ENCODE peak calls at places on chromosome 10, in nine cellular contexts. One of them, this sample, is unnamed.

GRCh38 chr10:110005716-110006115 is 2.1 kb upstream of the ADD3 start:
- DNase-seq in ascending aorta: no peak
- DNase-seq in kidney epithelial cell: peak; percentile 47
- DNase-seq in small intestine: peak; percentile 56
- DNase-seq in mammary epithelial cell: peak; percentile 22
- DNase-seq in adipocyte: peak; percentile 94
- DNase-seq in HL-60: no peak
- DNase-seq in mesenchymal stem cell: peak; percentile 86
- DNase-seq in BJ: peak; percentile 73
- DNase-seq in this sample: peak; percentile 35

GRCh38 chr10:43262043-43262901 is 4.6 kb downstream of the RASGEF1A start:
- DNase-seq in small intestine: no peak
- DNase-seq in mammary epithelial cell: no peak
- DNase-seq in ascending aorta: no peak
- DNase-seq in kidney epithelial cell: no peak
- DNase-seq in adipocyte: no peak
- DNase-seq in HL-60: no peak
- DNase-seq in mesenchymal stem cell: no peak
- DNase-seq in BJ: no peak
- DNase-seq in this sample: no peak

GRCh38 chr10:93165367-93165766 is 91.7 kb downstream of the CYP26A1 start:
- DNase-seq in adipocyte: peak; percentile 18
- DNase-seq in mesenchymal stem cell: peak; percentile 15
- DNase-seq in mammary epithelial cell: no peak
- DNase-seq in BJ: no peak
- DNase-seq in kidney epithelial cell: no peak
- DNase-seq in ascending aorta: no peak
- DNase-seq in HL-60: no peak
- DNase-seq in small intestine: no peak
- DNase-seq in this sample: no peak

GRCh38 chr10:103854265-103854686 is 1.1 kb downstream of the SH3PXD2A start:
- DNase-seq in kidney epithelial cell: no peak
- DNase-seq in ascending aorta: no peak
- DNase-seq in BJ: no peak
- DNase-seq in mammary epithelial cell: no peak
- DNase-seq in HL-60: peak; percentile 57
- DNase-seq in mesenchymal stem cell: no peak
- DNase-seq in small intestine: no peak
- DNase-seq in adipocyte: no peak
- DNase-seq in this sample: no peak

GRCh38 chr10:59323036-59323459 is 39.3 kb downstream of the FAM13C start:
- DNase-seq in ascending aorta: no peak
- DNase-seq in HL-60: no peak
- DNase-seq in adipocyte: peak; percentile 34
- DNase-seq in mammary epithelial cell: no peak
- DNase-seq in kidney epithelial cell: no peak
- DNase-seq in BJ: no peak
- DNase-seq in small intestine: no peak
- DNase-seq in mesenchymal stem cell: peak; percentile 26
- DNase-seq in this sample: no peak

GRCh38 chr10:96413151-96413787 is 54.5 kb upstream of the OPALIN start:
- DNase-seq in HL-60: no peak
- DNase-seq in mammary epithelial cell: no peak
- DNase-seq in adipocyte: peak; percentile 18
- DNase-seq in BJ: no peak
- DNase-seq in mesenchymal stem cell: no peak
- DNase-seq in kidney epithelial cell: no peak
- DNase-seq in small intestine: no peak
- DNase-seq in ascending aorta: no peak
- DNase-seq in this sample: no peak

GRCh38 chr10:25852364-25852941 is 81.6 kb upstream of the MYO3A start:
- DNase-seq in small intestine: no peak
- DNase-seq in mammary epithelial cell: no peak
- DNase-seq in HL-60: no peak
- DNase-seq in BJ: no peak
- DNase-seq in mesenchymal stem cell: no peak
- DNase-seq in adipocyte: no peak
- DNase-seq in kidney epithelial cell: no peak
- DNase-seq in ascending aorta: no peak
- DNase-seq in this sample: no peak

GRCh38 chr10:111835562-111835961 is 348.0 kb downstream of the GPAM start:
- DNase-seq in mesenchymal stem cell: no peak
- DNase-seq in BJ: no peak
- DNase-seq in adipocyte: no peak
- DNase-seq in HL-60: no peak
- DNase-seq in mammary epithelial cell: no peak
- DNase-seq in kidney epithelial cell: peak; percentile 61
- DNase-seq in ascending aorta: no peak
- DNase-seq in small intestine: no peak
- DNase-seq in this sample: no peak

GRCh38 chr10:4883079-4883739 is 57.2 kb downstream of the AKR1E2 start:
- DNase-seq in BJ: no peak
- DNase-seq in mammary epithelial cell: peak; percentile 80
- DNase-seq in small intestine: no peak
- DNase-seq in mesenchymal stem cell: peak; percentile 79
- DNase-seq in HL-60: no peak
- DNase-seq in ascending aorta: no peak
- DNase-seq in kidney epithelial cell: peak; percentile 26
- DNase-seq in adipocyte: peak; percentile 15
- DNase-seq in this sample: peak; percentile 96

GRCh38 chr10:102167861-102168260 is 15.7 kb downstream of the NOLC1 start:
- DNase-seq in mammary epithelial cell: no peak
- DNase-seq in kidney epithelial cell: no peak
- DNase-seq in mesenchymal stem cell: no peak
- DNase-seq in HL-60: no peak
- DNase-seq in adipocyte: peak; percentile 79
- DNase-seq in small intestine: no peak
- DNase-seq in BJ: no peak
- DNase-seq in ascending aorta: no peak
- DNase-seq in this sample: no peak

GRCh38 chr10:44807451-44807850 is 103.7 kb upstream of the TMEM72 start:
- DNase-seq in adipocyte: no peak
- DNase-seq in BJ: no peak
- DNase-seq in kidney epithelial cell: no peak
- DNase-seq in small intestine: no peak
- DNase-seq in mesenchymal stem cell: no peak
- DNase-seq in HL-60: no peak
- DNase-seq in mammary epithelial cell: no peak
- DNase-seq in ascending aorta: no peak
- DNase-seq in this sample: no peak

GRCh38 chr10:132788180-132788830 is 2.4 kb upstream of the NKX6-2 start:
- DNase-seq in small intestine: no peak
- DNase-seq in HL-60: no peak
- DNase-seq in mammary epithelial cell: no peak
- DNase-seq in kidney epithelial cell: no peak
- DNase-seq in BJ: no peak
- DNase-seq in ascending aorta: no peak
- DNase-seq in mesenchymal stem cell: peak; percentile 27
- DNase-seq in adipocyte: peak; percentile 17
- DNase-seq in this sample: no peak

GRCh38 chr10:124378817-124379510 is 39.8 kb downstream of the OAT start:
- DNase-seq in ascending aorta: no peak
- DNase-seq in BJ: no peak
- DNase-seq in adipocyte: no peak
- DNase-seq in small intestine: no peak
- DNase-seq in HL-60: no peak
- DNase-seq in mammary epithelial cell: peak; percentile 90
- DNase-seq in kidney epithelial cell: no peak
- DNase-seq in mesenchymal stem cell: no peak
- DNase-seq in this sample: peak; percentile 88

GRCh38 chr10:73781548-73781878 is 335 bp upstream of the CHCHD1 start:
- DNase-seq in mammary epithelial cell: no peak
- DNase-seq in HL-60: no peak
- DNase-seq in BJ: no peak
- DNase-seq in mesenchymal stem cell: no peak
- DNase-seq in adipocyte: no peak
- DNase-seq in ascending aorta: no peak
- DNase-seq in kidney epithelial cell: no peak
- DNase-seq in small intestine: no peak
- DNase-seq in this sample: no peak

GRCh38 chr10:110137142-110137545 is 70.3 kb upstream of the MXI1 start:
- DNase-seq in kidney epithelial cell: no peak
- DNase-seq in mammary epithelial cell: peak; percentile 61
- DNase-seq in ascending aorta: no peak
- DNase-seq in mesenchymal stem cell: peak; percentile 82
- DNase-seq in HL-60: peak; percentile 63
- DNase-seq in adipocyte: peak; percentile 93
- DNase-seq in BJ: peak; percentile 26
- DNase-seq in small intestine: peak; percentile 77
- DNase-seq in this sample: peak; percentile 78

GRCh38 chr10:77919713-77920108 is 6.8 kb downstream of the DLG5 start:
- DNase-seq in BJ: no peak
- DNase-seq in small intestine: no peak
- DNase-seq in HL-60: no peak
- DNase-seq in kidney epithelial cell: peak; percentile 53
- DNase-seq in ascending aorta: no peak
- DNase-seq in mesenchymal stem cell: peak; percentile 84
- DNase-seq in adipocyte: peak; percentile 67
- DNase-seq in mammary epithelial cell: peak; percentile 78
- DNase-seq in this sample: peak; percentile 81

GRCh38 chr10:36730316-36730715 is 395.1 kb upstream of the ANKRD30A start:
- DNase-seq in kidney epithelial cell: no peak
- DNase-seq in HL-60: no peak
- DNase-seq in ascending aorta: no peak
- DNase-seq in mesenchymal stem cell: no peak
- DNase-seq in mammary epithelial cell: peak; percentile 57
- DNase-seq in BJ: no peak
- DNase-seq in small intestine: no peak
- DNase-seq in adipocyte: no peak
- DNase-seq in this sample: peak; percentile 72

GRCh38 chr10:3874988-3875841 is 90.2 kb upstream of the KLF6 start:
- DNase-seq in small intestine: peak; percentile 53
- DNase-seq in mammary epithelial cell: no peak
- DNase-seq in HL-60: no peak
- DNase-seq in BJ: no peak
- DNase-seq in adipocyte: no peak
- DNase-seq in ascending aorta: no peak
- DNase-seq in mesenchymal stem cell: no peak
- DNase-seq in kidney epithelial cell: no peak
- DNase-seq in this sample: no peak

DNA sequence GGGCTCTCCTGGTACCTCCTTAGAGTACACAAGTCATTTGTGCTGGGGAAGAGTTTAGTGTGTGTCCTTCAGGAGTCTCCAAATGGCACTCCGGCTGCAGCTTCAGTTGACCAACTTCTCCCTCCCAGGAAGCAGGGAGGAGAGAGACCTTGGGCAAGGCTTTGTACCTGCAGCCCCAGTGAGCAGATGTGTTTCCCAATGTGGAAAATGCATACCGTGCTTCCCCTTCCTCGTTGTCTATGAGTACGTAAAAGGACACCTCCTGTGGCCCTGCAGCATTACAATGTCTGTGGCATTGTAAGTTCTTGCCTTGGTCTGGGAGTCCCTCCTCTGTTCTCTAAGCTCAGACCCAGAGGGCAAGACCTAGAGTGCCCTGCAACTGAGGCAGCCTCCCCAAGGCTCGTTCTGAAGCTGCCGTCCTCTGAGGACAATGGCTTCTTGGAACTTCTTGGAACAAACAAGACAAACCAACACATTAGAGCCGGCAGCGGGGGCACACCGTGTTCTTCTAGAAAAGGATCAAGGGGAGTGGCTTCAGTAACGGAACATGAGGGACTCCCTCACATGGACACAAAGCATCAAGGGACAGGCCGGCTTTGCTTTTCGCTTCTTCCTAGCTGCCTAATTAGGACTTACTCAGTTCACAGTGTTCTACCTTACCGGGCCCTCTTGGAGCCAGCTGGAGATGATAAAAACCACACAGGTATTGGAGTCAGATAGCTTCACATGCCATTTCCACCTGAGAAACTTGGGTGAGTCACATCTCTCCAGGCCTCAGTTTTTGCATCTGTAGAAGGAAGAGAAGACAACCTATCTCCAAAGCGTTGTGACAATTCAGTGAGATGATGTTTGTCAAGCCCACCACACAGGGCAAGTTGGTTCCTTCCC is 20.9 kb upstream of the PPA1 start:
- DNase-seq in small intestine: no peak
- DNase-seq in HL-60: no peak
- DNase-seq in BJ: no peak
- DNase-seq in mammary epithelial cell: peak; percentile 77
- DNase-seq in adipocyte: no peak
- DNase-seq in ascending aorta: no peak
- DNase-seq in kidney epithelial cell: no peak
- DNase-seq in mesenchymal stem cell: no peak
- DNase-seq in this sample: no peak
- H3K27me3 ChIP-seq in small intestine: peaks cover 10% of the 10 kb centered on the region
- H3K27me3 ChIP-seq in HL-60: peaks cover 16% of the 10 kb centered on the region
- H3K27me3 ChIP-seq in BJ: peaks cover 30% of the 10 kb centered on the region
- H3K27me3 ChIP-seq in mammary epithelial cell: no peaks in the 10 kb centered on the region
- H3K27me3 ChIP-seq in adipocyte: peaks cover 44% of the 10 kb centered on the region
- H3K27me3 ChIP-seq in ascending aorta: peaks cover 8% of the 10 kb centered on the region
- H3K27me3 ChIP-seq in kidney epithelial cell: peaks cover 8% of the 10 kb centered on the region
- H3K27me3 ChIP-seq in mesenchymal stem cell: peaks cover 14% of the 10 kb centered on the region
- H3K27me3 ChIP-seq in this sample: peaks cover 11% of the 10 kb centered on the region

DNA sequence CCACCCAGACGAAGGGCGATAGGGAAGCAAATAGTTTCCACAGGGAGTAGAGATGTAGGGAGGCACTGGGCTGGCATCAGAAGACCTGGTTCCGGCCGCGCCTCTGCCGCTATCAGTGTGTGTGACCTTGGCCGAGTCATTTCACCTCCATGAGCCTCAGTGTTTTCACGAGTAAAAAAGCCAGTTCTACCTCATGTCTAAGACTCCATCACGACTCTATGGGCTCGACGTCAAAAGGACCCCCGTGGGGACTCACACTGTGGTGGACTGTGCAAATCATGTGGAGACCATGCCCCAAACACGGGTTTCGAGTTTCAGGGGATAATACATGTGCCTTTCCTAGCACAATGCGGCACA is 600 bp upstream of the RAB11FIP2 start:
- DNase-seq in small intestine: peak; percentile 14
- DNase-seq in kidney epithelial cell: no peak
- DNase-seq in mesenchymal stem cell: no peak
- DNase-seq in adipocyte: no peak
- DNase-seq in BJ: no peak
- DNase-seq in HL-60: no peak
- DNase-seq in mammary epithelial cell: no peak
- DNase-seq in ascending aorta: no peak
- DNase-seq in this sample: no peak
- H3K4me3 ChIP-seq in small intestine: peak overlapping the region; percentile 85
- H3K4me3 ChIP-seq in kidney epithelial cell: peak overlapping the region; percentile 70
- H3K4me3 ChIP-seq in mesenchymal stem cell: peak overlapping the region; percentile 69
- H3K4me3 ChIP-seq in adipocyte: peak overlapping the region; percentile 92
- H3K4me3 ChIP-seq in BJ: peak overlapping the region; percentile 83
- H3K4me3 ChIP-seq in HL-60: peak overlapping the region; percentile 69
- H3K4me3 ChIP-seq in mammary epithelial cell: peak overlapping the region; percentile 72
- H3K4me3 ChIP-seq in ascending aorta: peak overlapping the region; percentile 96
- H3K4me3 ChIP-seq in this sample: peak overlapping the region; percentile 82

GRCh38 chr10:49617281-49618020 is 3.6 kb downstream of the CHAT start:
- DNase-seq in mesenchymal stem cell: no peak
- DNase-seq in ascending aorta: peak; percentile 30
- DNase-seq in BJ: no peak
- DNase-seq in mammary epithelial cell: no peak
- DNase-seq in adipocyte: no peak
- DNase-seq in small intestine: no peak
- DNase-seq in HL-60: no peak
- DNase-seq in kidney epithelial cell: no peak
- DNase-seq in this sample: no peak
- H3K27me3 ChIP-seq in mesenchymal stem cell: peaks cover 86% of the 10 kb centered on the region
- H3K27me3 ChIP-seq in ascending aorta: no peaks in the 10 kb centered on the region
- H3K27me3 ChIP-seq in BJ: peaks cover 45% of the 10 kb centered on the region
- H3K27me3 ChIP-seq in mammary epithelial cell: peaks cover 25% of the 10 kb centered on the region
- H3K27me3 ChIP-seq in adipocyte: peaks cover 76% of the 10 kb centered on the region
- H3K27me3 ChIP-seq in small intestine: peaks cover 40% of the 10 kb centered on the region
- H3K27me3 ChIP-seq in HL-60: peaks cover 31% of the 10 kb centered on the region
- H3K27me3 ChIP-seq in kidney epithelial cell: peaks cover 59% of the 10 kb centered on the region
- H3K27me3 ChIP-seq in this sample: peaks cover 35% of the 10 kb centered on the region

GRCh38 chr10:17349009-17349349 is 105.4 kb downstream of the ST8SIA6 start:
- DNase-seq in mesenchymal stem cell: no peak
- DNase-seq in BJ: no peak
- DNase-seq in HL-60: no peak
- DNase-seq in kidney epithelial cell: no peak
- DNase-seq in adipocyte: no peak
- DNase-seq in small intestine: no peak
- DNase-seq in ascending aorta: no peak
- DNase-seq in mammary epithelial cell: no peak
- DNase-seq in this sample: no peak
- H3K4me3 ChIP-seq in mesenchymal stem cell: no peak overlapping the region
- H3K4me3 ChIP-seq in BJ: no peak overlapping the region
- H3K4me3 ChIP-seq in HL-60: no peak overlapping the region
- H3K4me3 ChIP-seq in kidney epithelial cell: no peak overlapping the region
- H3K4me3 ChIP-seq in adipocyte: peak overlapping the region; percentile 77
- H3K4me3 ChIP-seq in small intestine: no peak overlapping the region
- H3K4me3 ChIP-seq in ascending aorta: peak overlapping the region; percentile 43
- H3K4me3 ChIP-seq in mammary epithelial cell: peak overlapping the region; percentile 14
- H3K4me3 ChIP-seq in this sample: no peak overlapping the region